ENCODE peak calls at places on chromosomes 1 and 21, in nine cellular contexts. L is retinal pigment epithelial cell, I is PC-3, B is mucosa of descending colon, Q is MM.1S, G is suprapubic skin, D is IMR-90, Y is tibial nerve, Z is heart right ventricle. R is an unnamed sample.
A peak's percentile ranks its signal among the peaks of the same experiment; 100 is the strongest.

GRCh38 chr1:117087686-117088085 is 27.6 kb downstream of the TTF2 start:
- DNase-seq in Y (no peak), Z (no peak), Q (no peak), I (no peak), G (no peak), D (no peak), L (no peak), B (no peak), R (no peak)

GRCh38 chr1:54110991-54111390 is 41.8 kb downstream of the CDCP2 start:
- DNase-seq in Y (no peak), I (no peak), L (no peak), Z (no peak), Q (no peak), D (no peak), B (no peak), G (no peak), R (no peak)

GRCh38 chr1:185969524-185969991 is 235.4 kb downstream of the HMCN1 start:
- DNase-seq in G (no peak), D (peak; percentile 6), L (no peak), Y (no peak), Z (no peak), I (peak; percentile 48), Q (no peak), B (no peak), R (no peak)

GRCh38 chr21:46117586-46118304 is 19.8 kb downstream of the COL6A2 start:
- DNase-seq in G (peak; percentile 57), Q (no peak), I (no peak), Z (peak; percentile 9), B (peak; percentile 38), Y (peak; percentile 11), L (no peak), D (no peak), R (peak; percentile 32)

GRCh38 chr1:77605246-77606026 is 77.0 kb downstream of the ZZZ3 start:
- DNase-seq in I (no peak), G (peak; percentile 75), Q (no peak), Z (peak; percentile 53), B (no peak), D (peak; percentile 38), L (peak; percentile 89), Y (peak; percentile 46), R (peak; percentile 41)

GRCh38 chr1:81802601-81803422 is 2.1 kb downstream of the ADGRL2 start:
- DNase-seq in D (peak; percentile 33), Y (peak; percentile 37), L (no peak), Q (peak; percentile 41), G (peak; percentile 76), I (no peak), B (peak; percentile 57), Z (peak; percentile 82), R (peak; percentile 23)

GRCh38 chr1:189211742-189212141 is 1265.9 kb downstream of the BRINP3 start:
- DNase-seq in B (no peak), Z (no peak), I (peak; percentile 46), L (no peak), G (no peak), D (peak; percentile 69), Y (no peak), Q (peak; percentile 1), R (no peak)

GRCh38 chr21:37073417-37074194 is 552 bp downstream of the TTC3 start:
- DNase-seq in G (peak; percentile 86), Y (no peak), Q (peak; percentile 54), Z (peak; percentile 68), B (peak; percentile 83), L (no peak), I (peak; percentile 33), D (peak; percentile 67), R (peak; percentile 82)

GRCh38 chr1:93262645-93263044 is 82.1 kb downstream of the CCDC18 start:
- DNase-seq in L (no peak), I (no peak), Z (no peak), Q (no peak), G (no peak), Y (no peak), B (no peak), D (no peak), R (no peak)

GRCh38 chr1:156430305-156430704 is 61.3 kb downstream of the RHBG start:
- DNase-seq in Z (no peak), D (no peak), B (no peak), Y (no peak), L (no peak), G (no peak), I (no peak), Q (no peak), R (no peak)

GRCh38 chr1:94607398-94607797 is 65.8 kb upstream of the F3 start:
- DNase-seq in G (no peak), L (no peak), B (no peak), D (no peak), I (peak; percentile 44), Z (no peak), Q (no peak), Y (no peak), R (no peak)

GRCh38 chr1:18556364-18556763 is 74.3 kb upstream of the PAX7 start:
- DNase-seq in B (no peak), Z (no peak), D (peak; percentile 12), I (peak; percentile 45), L (no peak), G (no peak), Y (no peak), Q (no peak), R (no peak)

GRCh38 chr1:209926045-209926444 is 12.0 kb upstream of the SYT14 start:
- DNase-seq in Z (no peak), L (peak; percentile 97), B (no peak), I (peak; percentile 84), D (peak; percentile 64), Q (no peak), G (no peak), Y (no peak), R (no peak)

GRCh38 chr1:146007048-146007784 is 10.8 kb upstream of the TXNIP start:
- DNase-seq in I (peak; percentile 95), L (peak; percentile 25), Z (no peak), Y (no peak), G (no peak), D (peak; percentile 78), Q (peak; percentile 95), B (no peak), R (no peak)

GRCh38 chr1:234520908-234521801 is 42.2 kb upstream of the TARBP1 start:
- DNase-seq in L (no peak), B (no peak), Y (no peak), Z (no peak), Q (no peak), G (no peak), D (no peak), I (no peak), R (no peak)

GRCh38 chr1:110616587-110616986 is 10.4 kb upstream of the KCNA2 start:
- DNase-seq in Z (no peak), G (no peak), L (no peak), Q (peak; percentile 47), D (peak; percentile 10), Y (no peak), B (no peak), I (peak; percentile 27), R (no peak)

GRCh38 chr1:185837711-185838110 is 103.5 kb downstream of the HMCN1 start:
- DNase-seq in Z (no peak), G (no peak), Y (no peak), I (no peak), L (no peak), D (peak; percentile 37), Q (no peak), B (no peak), R (no peak)

GRCh38 chr1:108962681-108963051 is 618 bp downstream of the CLCC1 start:
- DNase-seq in L (no peak), Q (peak; percentile 27), G (peak; percentile 68), B (peak; percentile 74), Y (no peak), D (peak; percentile 6), I (peak; percentile 37), Z (peak; percentile 20), R (no peak)

GRCh38 chr1:204280562-204280961 is 66.8 kb upstream of the GOLT1A start:
- DNase-seq in D (no peak), B (no peak), G (no peak), Y (no peak), Z (no peak), Q (no peak), I (no peak), L (no peak), R (no peak)

GRCh38 chr1:231278100-231278790 is 37.2 kb downstream of the GNPAT start:
- DNase-seq in B (no peak), I (no peak), D (no peak), Q (no peak), G (no peak), Z (peak; percentile 39), Y (no peak), L (peak; percentile 2), R (no peak)

DNA sequence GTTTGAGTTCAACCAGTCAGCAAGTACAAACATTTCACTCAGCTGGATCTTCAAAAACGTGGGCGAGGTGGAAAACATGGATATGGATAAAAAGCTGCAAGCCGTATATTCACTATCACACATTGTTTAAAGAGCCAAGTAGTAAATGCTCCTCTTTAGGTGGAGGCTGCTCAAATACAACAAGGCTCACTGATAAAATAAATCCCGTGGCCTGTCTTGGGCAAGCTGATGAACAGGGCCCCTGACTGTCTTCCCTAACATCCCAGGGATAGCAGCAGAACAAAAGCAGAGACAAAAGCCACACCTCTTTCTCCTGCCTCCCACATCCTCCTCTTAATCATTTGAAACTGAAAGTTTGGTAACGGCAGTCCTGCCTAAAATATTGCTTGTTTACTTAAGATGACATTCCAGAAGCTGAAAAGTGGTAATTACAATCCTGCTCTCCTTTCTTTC is 357.7 kb downstream of the TTLL7 start:
- DNase-seq in Z (no peak), Y (no peak), B (no peak), D (no peak), I (no peak), L (no peak), Q (no peak), G (no peak), R (no peak)
- H3K4me3 ChIP-seq in Z (no peak overlapping the region), Y (no peak overlapping the region), B (no peak overlapping the region), D (no peak overlapping the region), I (no peak overlapping the region), L (no peak overlapping the region), Q (no peak overlapping the region), G (no peak overlapping the region), R (no peak overlapping the region)

DNA sequence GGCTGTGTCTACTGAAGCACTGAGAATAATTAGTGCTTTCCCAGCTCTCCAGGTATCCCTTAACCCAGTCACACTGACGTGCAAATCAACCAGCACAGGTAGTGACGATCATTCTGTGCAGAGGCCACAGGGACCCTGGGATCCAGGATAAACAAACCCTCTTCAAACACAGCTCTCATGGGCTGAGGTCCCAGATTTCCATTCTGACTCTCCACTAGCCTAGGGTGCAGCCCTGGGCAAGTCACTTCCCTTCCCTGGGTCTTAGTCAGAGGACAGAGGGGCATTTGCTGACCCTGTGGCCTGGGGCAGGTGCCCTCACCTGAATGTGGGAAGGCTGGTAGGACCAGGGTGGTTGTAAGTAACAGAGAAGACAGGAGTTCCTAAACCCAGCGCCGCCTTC is 724.7 kb downstream of the MATN1 start:
- DNase-seq in Z (no peak), I (no peak), L (no peak), B (no peak), Q (no peak), D (no peak), Y (no peak), G (no peak), R (no peak)
- TF ChIP-seq CTCF in Z (no peak), I (no peak), L (no peak), B (no peak), Q (no peak), D (no peak), Y (no peak), G (no peak), R (no peak)

GRCh38 chr1:78619803-78620579 is at the start of gene IFI44L:
- DNase-seq in D (peak; percentile 59), Z (peak; percentile 18), G (no peak), Q (peak; percentile 87), I (peak; percentile 57), B (no peak), L (peak; percentile 15), Y (peak; percentile 19), R (no peak)
- H3K4me3 ChIP-seq in D (peak within 1 kb of the TSS; percentile 34), Z (peak within 1 kb of the TSS; percentile 52), G (peak within 1 kb of the TSS; percentile 41), Q (no peak within 1 kb of the TSS), I (peak within 1 kb of the TSS; percentile 61), B (no peak within 1 kb of the TSS), L (peak within 1 kb of the TSS; percentile 34), Y (peak within 1 kb of the TSS; percentile 21), R (peak within 1 kb of the TSS; percentile 3)

GRCh38 chr1:4028139-4028501 is 128.0 kb upstream of the C1orf174 start:
- DNase-seq in B (no peak), I (no peak), D (no peak), L (no peak), Z (no peak), G (no peak), Y (no peak), Q (no peak), R (no peak)
- TF ChIP-seq CTCF in B (no peak), I (no peak), D (no peak), L (no peak), Z (no peak), G (no peak), Y (no peak), Q (no peak), R (no peak)